ENCODE peak calls at places on chromosome 4, in five cellular contexts. E is omental fat pad; J is Caco-2; X is CD8-positive, alpha-beta T cell; H is AG04449. P is an unnamed sample.

GRCh38 chr4:26746742-26747351 is 113.8 kb upstream of the STIM2 start:
- DNase-seq in E (no peak), J (no peak), X (no peak), H (no peak), P (no peak)

GRCh38 chr4:77433102-77433733 is 172.4 kb upstream of the CXCL13 start:
- DNase-seq in E (no peak), J (no peak), X (no peak), H (no peak), P (peak)

GRCh38 chr4:98148856-98149255 is 5.6 kb upstream of the STPG2 start:
- DNase-seq in E (no peak), J (no peak), X (no peak), H (no peak), P (no peak)

GRCh38 chr4:141455651-141456050 is 180.7 kb upstream of the IL15 start:
- DNase-seq in E (no peak), J (no peak), X (no peak), H (peak), P (peak)

GRCh38 chr4:24672871-24673270 is 88.5 kb upstream of the DHX15 start:
- DNase-seq in E (no peak), J (no peak), X (no peak), H (no peak), P (no peak)

GRCh38 chr4:188127157-188127874 is 11.9 kb upstream of the TRIML1 start:
- DNase-seq in E (no peak), J (no peak), X (no peak), H (peak), P (peak)

GRCh38 chr4:45931151-45931550 is 192.7 kb downstream of the GABRG1 start:
- DNase-seq in E (no peak), J (no peak), X (no peak), H (no peak), P (no peak)

GRCh38 chr4:86825511-86825910 is 23.7 kb downstream of the SLC10A6 start:
- DNase-seq in E (no peak), J (no peak), X (no peak), H (no peak), P (no peak)

GRCh38 chr4:153418114-153418513 is 48.0 kb upstream of the TMEM131L start:
- DNase-seq in E (no peak), J (no peak), X (no peak), H (no peak), P (no peak)

GRCh38 chr4:24798036-24798610 is 2.8 kb downstream of the SOD3 start:
- DNase-seq in E (no peak), J (no peak), X (no peak), H (no peak), P (no peak)

GRCh38 chr4:176902710-176903323 is 110.1 kb upstream of the VEGFC start:
- DNase-seq in E (no peak), J (no peak), X (no peak), H (peak), P (no peak)

GRCh38 chr4:72900952-72901351 is 168.6 kb downstream of the COX18 start:
- DNase-seq in E (no peak), J (no peak), X (no peak), H (no peak), P (no peak)

GRCh38 chr4:3779509-3779908 is 13.3 kb downstream of the ADRA2C start:
- DNase-seq in E (no peak), J (no peak), X (no peak), H (no peak), P (no peak)

GRCh38 chr4:113077611-113078010 is 28.2 kb downstream of the ANK2 start:
- DNase-seq in E (no peak), J (no peak), X (no peak), H (no peak), P (no peak)

GRCh38 chr4:121784975-121785374 is 16.1 kb upstream of the EXOSC9 start:
- DNase-seq in E (no peak), J (no peak), X (no peak), H (peak), P (peak)

DNA sequence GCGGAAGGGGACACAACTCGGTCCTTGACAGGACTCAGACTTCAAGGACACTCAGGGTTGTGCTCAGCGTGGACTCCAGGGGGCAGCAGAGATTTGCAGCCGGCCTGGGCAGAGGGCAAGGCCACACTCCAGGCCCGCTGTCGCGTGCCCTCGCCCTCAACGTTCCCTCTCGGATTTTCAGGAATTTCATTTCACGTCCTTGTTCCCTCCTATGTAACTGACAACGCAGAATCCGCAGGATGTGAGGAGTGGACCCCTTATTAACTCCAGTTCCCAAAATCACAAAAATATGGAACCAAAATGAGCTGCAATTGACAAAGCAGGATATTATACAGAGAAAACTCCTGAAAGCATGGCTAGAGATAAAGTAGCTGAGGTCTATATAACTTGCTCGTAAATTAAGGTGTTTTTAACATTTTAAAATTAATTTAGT is 21.0 kb upstream of the DCTD start:
- DNase-seq in E (no peak), J (peak), X (peak), H (no peak), P (no peak)
- TF ChIP-seq CTCF in E (no peak), J (peak), X (peak), H (peak), P (peak)

DNA sequence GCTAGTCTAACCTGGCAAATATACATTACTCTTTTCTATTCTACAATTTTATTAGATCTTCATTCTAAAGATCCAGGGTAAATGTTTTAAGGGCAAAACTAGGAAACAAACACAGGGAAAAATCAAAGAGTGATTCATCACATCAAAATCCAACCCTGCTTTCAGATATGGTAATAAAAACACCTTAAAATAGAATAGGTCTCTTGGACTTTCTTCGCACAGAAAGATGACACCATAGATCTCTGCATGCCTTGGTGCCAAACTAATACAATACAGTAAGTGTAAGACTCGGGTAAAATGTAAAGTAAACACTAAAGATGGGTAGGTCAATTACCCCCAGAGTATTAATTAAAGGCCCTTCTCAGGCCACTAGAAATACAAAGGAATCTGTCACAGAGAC is 34.2 kb downstream of the LDB2 start:
- DNase-seq in E (no peak), J (no peak), X (no peak), H (no peak), P (no peak)
- TF ChIP-seq CTCF in E (no peak), J (no peak), X (no peak), H (no peak), P (no peak)

DNA sequence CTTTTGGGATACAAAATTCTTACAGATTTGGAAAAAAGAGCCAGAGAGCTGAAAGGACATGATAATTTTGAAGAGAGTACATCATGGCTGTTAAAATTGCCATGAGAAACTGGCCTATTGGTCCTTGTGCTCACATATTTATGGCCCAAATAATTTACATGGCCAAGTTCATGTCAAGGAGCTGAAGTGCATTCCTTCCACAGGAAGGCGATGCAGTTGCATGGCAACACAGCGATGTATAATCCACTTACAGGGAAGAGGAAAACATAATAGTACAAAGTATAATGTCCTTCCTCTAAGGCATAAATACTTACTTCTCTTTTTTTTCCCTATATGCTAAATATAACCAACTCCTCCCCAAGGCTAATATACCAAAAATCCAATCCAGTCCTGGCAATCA is 914.5 kb upstream of the AGA start:
- DNase-seq in E (no peak), J (no peak), X (no peak), H (no peak), P (no peak)
- TF ChIP-seq CTCF in E (no peak), J (no peak), X (no peak), H (no peak), P (no peak)

DNA sequence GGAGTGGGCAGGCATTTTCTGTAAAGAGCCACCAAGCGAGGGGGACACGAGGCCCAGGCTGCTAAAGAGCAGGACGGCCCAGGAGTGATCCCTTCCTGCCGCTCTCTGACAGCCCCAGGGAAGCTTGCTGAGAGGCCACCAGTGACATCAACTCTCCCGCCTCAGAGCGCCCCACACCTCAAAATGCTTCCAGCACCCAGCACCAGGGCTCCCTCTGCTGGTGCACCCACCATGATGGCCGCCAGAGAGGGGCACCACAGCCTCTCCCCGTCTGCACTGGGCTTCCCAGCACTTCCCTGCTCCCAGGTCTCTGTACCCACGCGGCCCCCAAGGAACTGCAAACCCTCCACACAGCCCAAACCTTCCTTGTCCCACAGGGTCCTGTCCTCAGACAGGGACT is 40.4 kb downstream of the GAK start:
- DNase-seq in E (no peak), J (no peak), X (no peak), H (no peak), P (no peak)
- TF ChIP-seq CTCF in E (no peak), J (peak), X (no peak), H (peak), P (peak)

DNA sequence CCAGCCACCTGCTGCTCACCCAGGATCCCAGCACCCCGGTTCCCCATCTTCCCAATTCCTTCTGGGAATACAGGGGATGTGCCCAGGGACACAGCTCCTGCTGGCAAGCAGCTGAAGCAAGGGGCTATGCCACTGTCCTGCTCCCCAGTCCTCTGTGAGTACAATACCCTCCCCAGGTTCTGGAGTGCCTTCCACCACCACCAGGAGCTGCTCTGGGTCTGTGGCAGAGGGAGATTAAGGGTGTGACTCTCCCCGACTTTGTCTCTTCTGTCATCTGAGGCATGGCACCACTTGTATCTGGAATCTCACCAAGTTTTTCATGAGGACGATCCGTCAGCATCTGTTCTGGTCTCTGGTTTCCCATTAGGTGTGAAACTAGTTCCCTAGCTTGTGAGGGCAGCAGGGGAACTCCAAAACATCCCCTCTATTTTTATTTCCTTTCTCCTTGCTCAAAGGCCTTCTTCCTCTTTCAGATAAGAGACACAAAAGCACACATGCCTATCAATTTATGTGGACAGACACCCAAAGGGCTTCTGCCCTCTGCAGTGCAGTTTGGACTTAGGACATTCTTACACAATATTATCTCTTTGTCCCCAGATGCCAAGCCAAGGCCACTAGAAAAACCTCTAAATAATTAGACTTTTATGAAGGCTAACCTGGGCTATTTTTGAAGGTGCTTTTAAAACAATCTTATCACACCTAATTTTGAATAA is 26.8 kb downstream of the MGST2 start:
- DNase-seq in E (no peak), J (peak), X (no peak), H (no peak), P (no peak)
- TF ChIP-seq CTCF in E (no peak), J (peak), X (no peak), H (peak), P (peak)

GRCh38 chr4:125321709-125322362 is 7.1 kb downstream of the FAT4 start:
- DNase-seq in E (no peak), J (no peak), X (no peak), H (no peak), P (no peak)
- TF ChIP-seq CTCF in E (no peak), J (no peak), X (no peak), H (no peak), P (no peak)

DNA sequence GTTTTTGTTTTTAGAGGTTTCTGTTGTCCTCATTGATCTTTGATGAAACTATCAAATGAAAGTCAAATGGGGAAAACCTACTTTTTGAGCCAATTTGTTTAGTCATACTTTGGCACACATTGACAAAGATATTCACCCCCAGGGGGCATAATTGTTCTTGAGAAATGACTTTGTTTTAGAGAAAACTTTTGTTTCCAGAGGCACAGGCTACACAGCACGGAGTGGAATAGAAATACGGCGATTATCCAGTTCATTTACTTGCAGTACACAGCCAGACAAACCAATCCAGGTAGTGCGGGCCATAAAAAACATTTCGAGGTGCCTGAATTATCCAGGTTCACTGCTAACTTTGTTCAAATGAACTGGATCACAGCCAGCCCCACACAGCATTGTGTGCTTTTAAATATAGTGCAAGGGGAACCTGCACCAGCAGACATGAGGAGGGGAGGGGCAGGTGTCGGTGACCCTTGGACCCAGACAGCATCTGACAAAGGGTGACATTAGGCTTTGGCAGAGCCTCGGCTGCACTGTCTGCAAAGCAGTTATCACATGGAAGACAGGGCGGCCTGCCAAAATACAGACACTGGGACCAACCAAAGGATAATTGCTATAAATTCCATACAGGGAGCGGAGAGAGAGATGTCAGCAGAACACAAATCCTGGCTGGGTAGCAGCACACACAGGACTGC is 179.6 kb upstream of the NOCT start:
- DNase-seq in E (no peak), J (peak), X (no peak), H (no peak), P (peak)
- TF ChIP-seq CTCF in E (no peak), J (no peak), X (no peak), H (no peak), P (peak)

GRCh38 chr4:71187399-71188196 is 151.2 kb upstream of the SLC4A4 start:
- DNase-seq in E (peak), J (no peak), X (no peak), H (no peak), P (peak)
- TF ChIP-seq CTCF in E (no peak), J (no peak), X (no peak), H (no peak), P (no peak)

DNA sequence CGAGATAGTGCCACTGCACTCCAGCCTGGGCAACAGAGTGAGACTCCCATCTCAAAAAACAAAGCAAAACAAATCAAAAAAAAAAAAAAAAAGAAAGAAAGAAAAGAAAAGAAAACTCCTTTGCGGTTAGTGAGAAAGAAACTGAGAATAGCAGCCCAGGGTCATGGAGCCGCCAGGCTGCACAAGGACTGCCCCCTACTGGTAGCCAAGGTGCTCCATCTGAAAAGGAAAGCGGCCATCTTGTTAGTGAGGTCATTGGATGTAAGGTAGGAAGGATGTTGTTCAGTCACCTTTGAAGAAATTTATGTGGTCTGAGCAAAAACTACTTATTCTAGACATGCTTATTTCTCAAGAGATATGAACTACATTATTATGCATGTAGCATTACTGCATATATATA is 660.6 kb upstream of the TENM3 start:
- DNase-seq in E (no peak), J (no peak), X (no peak), H (no peak), P (no peak)
- TF ChIP-seq CTCF in E (no peak), J (no peak), X (no peak), H (no peak), P (no peak)

GRCh38 chr4:17232575-17233253 is 279.2 kb downstream of the QDPR start:
- DNase-seq in E (no peak), J (no peak), X (no peak), H (peak), P (no peak)
- TF ChIP-seq CTCF in E (no peak), J (no peak), X (no peak), H (no peak), P (no peak)

P was measured in epithelial cell of proximal tubule.